ENCODE peak calls at places on chromosome 1, in four cellular contexts. One of them, this sample, is unnamed.

GRCh38 chr1:219858980-219859379 is 69.4 kb downstream of the SLC30A10 start:
- DNase-seq in H1: no peak
- DNase-seq in K562: no peak
- DNase-seq in WTC11: no peak
- DNase-seq in this sample: no peak

GRCh38 chr1:66262233-66262632 is 271.7 kb upstream of the SGIP1 start:
- DNase-seq in H1: no peak
- DNase-seq in K562: no peak
- DNase-seq in WTC11: no peak
- DNase-seq in this sample: no peak

GRCh38 chr1:151828931-151829330 is 2.7 kb downstream of the RORC start:
- DNase-seq in H1: no peak
- DNase-seq in K562: peak; percentile 65
- DNase-seq in WTC11: peak; percentile 60
- DNase-seq in this sample: peak; percentile 87

GRCh38 chr1:226082959-226083302 is 20.4 kb downstream of the H3-3A start:
- DNase-seq in H1: no peak
- DNase-seq in K562: no peak
- DNase-seq in WTC11: peak; percentile 54
- DNase-seq in this sample: peak; percentile 87

GRCh38 chr1:205042911-205043806 is at the start of gene CNTN2:
- DNase-seq in H1: peak; percentile 75
- DNase-seq in K562: peak; percentile 25
- DNase-seq in WTC11: peak; percentile 46
- DNase-seq in this sample: peak; percentile 93

GRCh38 chr1:175628548-175629317 is 114.7 kb downstream of the TNR start:
- DNase-seq in H1: no peak
- DNase-seq in K562: no peak
- DNase-seq in WTC11: no peak
- DNase-seq in this sample: no peak

GRCh38 chr1:178682429-178682828 is 42.6 kb upstream of the RALGPS2 start:
- DNase-seq in H1: no peak
- DNase-seq in K562: no peak
- DNase-seq in WTC11: no peak
- DNase-seq in this sample: no peak

GRCh38 chr1:53172751-53173498 is 23.7 kb upstream of the CPT2 start:
- DNase-seq in H1: no peak
- DNase-seq in K562: no peak
- DNase-seq in WTC11: no peak
- DNase-seq in this sample: peak; percentile 50

GRCh38 chr1:20100632-20101355 is 18.5 kb downstream of the PLA2G2D start:
- DNase-seq in H1: peak; percentile 75
- DNase-seq in K562: peak; percentile 49
- DNase-seq in WTC11: peak; percentile 75
- DNase-seq in this sample: peak; percentile 70

GRCh38 chr1:162222019-162222418 is 152.5 kb downstream of the NOS1AP start:
- DNase-seq in H1: no peak
- DNase-seq in K562: no peak
- DNase-seq in WTC11: no peak
- DNase-seq in this sample: no peak

GRCh38 chr1:12525311-12526181 is 92.5 kb downstream of the DHRS3 start:
- DNase-seq in H1: no peak
- DNase-seq in K562: no peak
- DNase-seq in WTC11: no peak
- DNase-seq in this sample: no peak

GRCh38 chr1:91742848-91743292 is 143.1 kb downstream of the TGFBR3 start:
- DNase-seq in H1: no peak
- DNase-seq in K562: no peak
- DNase-seq in WTC11: no peak
- DNase-seq in this sample: no peak

GRCh38 chr1:113109908-113110554 is 37.0 kb downstream of the LRIG2 start:
- DNase-seq in H1: no peak
- DNase-seq in K562: no peak
- DNase-seq in WTC11: no peak
- DNase-seq in this sample: peak; percentile 61

GRCh38 chr1:151047925-151048644 is 534 bp downstream of the C1orf56 start:
- DNase-seq in H1: peak; percentile 85
- DNase-seq in K562: no peak
- DNase-seq in WTC11: peak; percentile 76
- DNase-seq in this sample: peak; percentile 79

GRCh38 chr1:18294437-18295176 is 186.1 kb upstream of the KLHDC7A start:
- DNase-seq in H1: peak; percentile 78
- DNase-seq in K562: no peak
- DNase-seq in WTC11: peak; percentile 85
- DNase-seq in this sample: no peak

GRCh38 chr1:220791287-220791686 is 4.6 kb downstream of the MTARC1 start:
- DNase-seq in H1: no peak
- DNase-seq in K562: no peak
- DNase-seq in WTC11: no peak
- DNase-seq in this sample: peak; percentile 32

GRCh38 chr1:23400324-23401110 is 24.0 kb downstream of the TCEA3 start:
- DNase-seq in H1: no peak
- DNase-seq in K562: no peak
- DNase-seq in WTC11: no peak
- DNase-seq in this sample: no peak

GRCh38 chr1:119554188-119554587 is 47.2 kb downstream of the HSD3B1 start:
- DNase-seq in H1: no peak
- DNase-seq in K562: no peak
- DNase-seq in WTC11: no peak
- DNase-seq in this sample: peak; percentile 37

GRCh38 chr1:39753132-39754025 is 14.7 kb downstream of the PPIE start:
- DNase-seq in H1: no peak
- DNase-seq in K562: no peak
- DNase-seq in WTC11: no peak
- DNase-seq in this sample: no peak

GRCh38 chr1:36855699-36856098 is 178.6 kb downstream of the GRIK3 start:
- DNase-seq in H1: no peak
- DNase-seq in K562: no peak
- DNase-seq in WTC11: no peak
- DNase-seq in this sample: no peak

GRCh38 chr1:17655922-17656321 is 99.2 kb upstream of the ACTL8 start:
- DNase-seq in H1: no peak
- DNase-seq in K562: no peak
- DNase-seq in WTC11: no peak
- DNase-seq in this sample: no peak

GRCh38 chr1:57215175-57215574 is 208.7 kb downstream of the DAB1 start:
- DNase-seq in H1: no peak
- DNase-seq in K562: no peak
- DNase-seq in WTC11: no peak
- DNase-seq in this sample: no peak

GRCh38 chr1:119542492-119542946 is 35.5 kb downstream of the HSD3B1 start:
- DNase-seq in H1: no peak
- DNase-seq in K562: no peak
- DNase-seq in WTC11: no peak
- DNase-seq in this sample: no peak

GRCh38 chr1:77392486-77392885 is 110.7 kb downstream of the AK5 start:
- DNase-seq in H1: no peak
- DNase-seq in K562: no peak
- DNase-seq in WTC11: no peak
- DNase-seq in this sample: no peak

GRCh38 chr1:239538244-239538988 is 152.0 kb downstream of the CHRM3 start:
- DNase-seq in H1: no peak
- DNase-seq in K562: no peak
- DNase-seq in WTC11: no peak
- DNase-seq in this sample: no peak

GRCh38 chr1:109259674-109260557 is 10.6 kb downstream of the CELSR2 start:
- DNase-seq in H1: no peak
- DNase-seq in K562: no peak
- DNase-seq in WTC11: no peak
- DNase-seq in this sample: peak; percentile 77

GRCh38 chr1:225539575-225539974 is 111.7 kb upstream of the LBR start:
- DNase-seq in H1: no peak
- DNase-seq in K562: no peak
- DNase-seq in WTC11: no peak
- DNase-seq in this sample: no peak

GRCh38 chr1:168135982-168136708 is 585 bp downstream of the GPR161 start:
- DNase-seq in H1: peak; percentile 72
- DNase-seq in K562: peak; percentile 69
- DNase-seq in WTC11: peak; percentile 41
- DNase-seq in this sample: peak; percentile 77

GRCh38 chr1:205432116-205432515 is 10.3 kb upstream of the LEMD1 start:
- DNase-seq in H1: no peak
- DNase-seq in K562: no peak
- DNase-seq in WTC11: no peak
- DNase-seq in this sample: no peak

GRCh38 chr1:47703981-47704596 is 266.2 kb downstream of the FOXD2 start:
- DNase-seq in H1: no peak
- DNase-seq in K562: no peak
- DNase-seq in WTC11: no peak
- DNase-seq in this sample: no peak

GRCh38 chr1:156122519-156123355 is 8.2 kb downstream of the LMNA start:
- DNase-seq in H1: no peak
- DNase-seq in K562: peak; percentile 55
- DNase-seq in WTC11: no peak
- DNase-seq in this sample: no peak

GRCh38 chr1:55584521-55585401 is 369.6 kb upstream of the USP24 start:
- DNase-seq in H1: no peak
- DNase-seq in K562: no peak
- DNase-seq in WTC11: no peak
- DNase-seq in this sample: peak; percentile 42

GRCh38 chr1:214259353-214259982 is 21.5 kb upstream of the SMYD2 start:
- DNase-seq in H1: no peak
- DNase-seq in K562: no peak
- DNase-seq in WTC11: no peak
- DNase-seq in this sample: no peak
- TF ChIP-seq TEAD4 in H1: no peak
- TF ChIP-seq TEAD4 in K562: no peak
- TF ChIP-seq TEAD4 in WTC11: no peak
- TF ChIP-seq TEAD4 in this sample: no peak

GRCh38 chr1:246959944-246960693 is 28.4 kb upstream of the AHCTF1 start:
- DNase-seq in H1: no peak
- DNase-seq in K562: no peak
- DNase-seq in WTC11: no peak
- DNase-seq in this sample: no peak

GRCh38 chr1:246966502-246966901 is 34.8 kb upstream of the AHCTF1 start:
- DNase-seq in H1: no peak
- DNase-seq in K562: no peak
- DNase-seq in WTC11: no peak
- DNase-seq in this sample: no peak

GRCh38 chr1:246961939-246962373 is 30.2 kb upstream of the AHCTF1 start:
- DNase-seq in H1: no peak
- DNase-seq in K562: no peak
- DNase-seq in WTC11: no peak
- DNase-seq in this sample: no peak
- TF ChIP-seq TEAD4 in H1: no peak
- TF ChIP-seq TEAD4 in K562: no peak
- TF ChIP-seq TEAD4 in WTC11: no peak
- TF ChIP-seq TEAD4 in this sample: no peak

DNA sequence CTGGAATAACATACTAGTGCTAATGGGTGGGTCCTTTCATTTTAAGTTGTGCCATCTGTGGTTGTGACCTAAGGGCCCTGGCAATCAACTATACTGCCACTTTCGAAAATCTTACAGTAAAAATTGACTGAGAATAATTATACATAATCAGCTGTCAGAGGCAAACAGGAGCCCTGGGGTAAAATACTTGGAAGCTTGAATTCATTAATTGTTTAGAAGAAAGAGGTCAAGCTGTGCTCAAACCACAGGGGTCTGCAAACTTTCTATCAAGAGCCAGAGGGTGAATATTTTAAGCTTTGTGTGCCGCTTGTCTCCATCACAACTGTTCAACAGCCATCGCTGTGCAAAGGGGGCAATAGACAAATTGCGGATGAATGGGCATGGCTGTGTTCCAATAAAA is 35.8 kb upstream of the USP1 start:
- DNase-seq in H1: no peak
- DNase-seq in K562: no peak
- DNase-seq in WTC11: no peak
- DNase-seq in this sample: no peak
- TF ChIP-seq TEAD4 in H1: no peak
- TF ChIP-seq TEAD4 in K562: no peak
- TF ChIP-seq TEAD4 in WTC11: no peak
- TF ChIP-seq TEAD4 in this sample: no peak

GRCh38 chr1:9149151-9149550 is 20.2 kb upstream of the GPR157 start:
- DNase-seq in H1: no peak
- DNase-seq in K562: no peak
- DNase-seq in WTC11: no peak
- DNase-seq in this sample: no peak

GRCh38 chr1:9152535-9152934 is 23.6 kb upstream of the GPR157 start:
- DNase-seq in H1: no peak
- DNase-seq in K562: no peak
- DNase-seq in WTC11: no peak
- DNase-seq in this sample: no peak

GRCh38 chr1:9150582-9151290 is 21.8 kb upstream of the GPR157 start:
- DNase-seq in H1: no peak
- DNase-seq in K562: no peak
- DNase-seq in WTC11: no peak
- DNase-seq in this sample: no peak

GRCh38 chr1:9151326-9151860 is 22.5 kb upstream of the GPR157 start:
- DNase-seq in H1: no peak
- DNase-seq in K562: no peak
- DNase-seq in WTC11: no peak
- DNase-seq in this sample: no peak

DNA sequence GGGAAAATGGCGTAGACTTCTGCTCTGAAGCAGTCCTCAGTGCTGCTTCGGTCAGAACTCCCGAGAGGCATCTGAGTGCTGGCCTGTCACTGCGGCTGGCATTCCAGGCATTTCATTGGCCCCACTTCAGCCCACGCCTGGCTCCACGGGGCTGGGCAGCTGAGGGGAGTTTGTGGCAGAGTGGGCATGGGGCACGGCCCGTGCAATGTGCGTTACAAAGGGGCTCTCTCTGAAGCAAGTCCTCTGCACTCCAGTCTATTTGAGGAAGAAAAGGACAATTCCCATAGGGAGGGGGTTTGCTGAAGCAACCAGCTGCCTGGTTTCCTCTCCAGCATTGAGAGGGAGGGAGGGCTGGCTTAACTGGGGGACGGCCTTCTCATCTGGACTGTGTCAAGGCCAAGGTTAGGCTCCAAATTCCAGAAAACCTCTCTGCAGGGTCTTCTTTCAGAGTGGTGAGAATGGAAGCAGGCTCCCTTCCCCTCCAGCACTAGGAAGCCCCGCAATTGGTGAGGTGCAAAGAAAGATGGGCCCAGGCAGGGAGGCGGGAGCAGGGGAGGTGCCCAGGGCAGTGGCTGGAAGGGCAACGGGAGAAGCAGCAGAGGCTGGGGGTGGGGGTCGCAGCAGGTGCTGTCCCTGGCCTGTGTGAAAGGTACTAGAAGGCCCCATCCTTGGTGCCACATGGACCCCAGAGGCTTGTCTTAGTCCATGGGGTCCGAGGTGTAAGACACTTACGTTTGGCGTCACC is 21.1 kb upstream of the GPR157 start:
- DNase-seq in H1: no peak
- DNase-seq in K562: no peak
- DNase-seq in WTC11: no peak
- DNase-seq in this sample: no peak
- TF ChIP-seq TEAD4 in H1: no peak
- TF ChIP-seq TEAD4 in K562: no peak
- TF ChIP-seq TEAD4 in WTC11: no peak
- TF ChIP-seq TEAD4 in this sample: no peak

This sample was measured in SK-N-SH.